ENCODE peak calls at places on chromosome X, in ten cellular contexts. C is progenitor cell of endocrine pancreas, P is RPMI7951, Z is AG10803, V is occipital lobe, L is esophagus muscularis mucosa, Q is T-cell, T is NCI-H1105, K is ELR, J is AG04450. Y is an unnamed sample.

GRCh38 chrX:131802836-131803626 is 220.1 kb upstream of the STK26 start:
- DNase-seq in Z (no peak), V (no peak), J (no peak), P (peak), Q (no peak), L (no peak), T (peak), K (no peak), C (no peak), Y (no peak)

GRCh38 chrX:136250191-136251041 is 784 bp downstream of the MAP7D3 start:
- DNase-seq in J (no peak), C (no peak), K (peak), P (peak), T (no peak), V (no peak), Z (no peak), Q (no peak), L (no peak), Y (peak)

GRCh38 chrX:19566359-19567141 is 51.2 kb upstream of the MAP3K15 start:
- DNase-seq in Z (peak), J (peak), Q (peak), L (no peak), C (no peak), K (peak), T (no peak), P (no peak), V (no peak), Y (no peak)

GRCh38 chrX:28303486-28303885 is 283.8 kb upstream of the IL1RAPL1 start:
- DNase-seq in V (no peak), T (no peak), L (no peak), P (no peak), J (no peak), Z (no peak), Q (no peak), C (no peak), K (no peak), Y (peak)

GRCh38 chrX:154797006-154797405 is 8.3 kb downstream of the MPP1 start:
- DNase-seq in T (no peak), K (peak), L (no peak), P (no peak), J (no peak), Q (no peak), V (no peak), Z (no peak), C (no peak), Y (peak)

GRCh38 chrX:39766882-39767281 is 330.9 kb downstream of the BCOR start:
- DNase-seq in L (no peak), Z (no peak), V (no peak), T (no peak), C (no peak), K (no peak), P (peak), J (no peak), Q (no peak), Y (no peak)

GRCh38 chrX:86148024-86148511 is at the start of gene DACH2:
- DNase-seq in J (peak), Z (peak), L (no peak), C (peak), K (peak), T (no peak), Q (peak), V (peak), P (peak), Y (peak)

GRCh38 chrX:67693928-67694327 is 150.1 kb downstream of the AR start:
- DNase-seq in C (no peak), Q (no peak), L (no peak), K (peak), J (no peak), T (no peak), V (no peak), P (peak), Z (peak), Y (peak)

GRCh38 chrX:68440940-68441339 is 7.6 kb upstream of the OPHN1 start:
- DNase-seq in P (peak), J (no peak), V (no peak), Q (no peak), L (no peak), T (peak), Z (peak), C (no peak), K (peak), Y (peak)

GRCh38 chrX:42714981-42715688 is 62.8 kb downstream of the PPP1R2C start:
- DNase-seq in K (no peak), C (peak), V (peak), Q (peak), T (peak), Z (no peak), L (no peak), J (no peak), P (no peak), Y (peak)

GRCh38 chrX:123338240-123338639 is 154.2 kb downstream of the GRIA3 start:
- DNase-seq in Z (peak), C (no peak), L (no peak), J (no peak), V (no peak), P (no peak), T (no peak), K (no peak), Q (no peak), Y (no peak)

GRCh38 chrX:153681175-153681574 is 6.6 kb upstream of the SLC6A8 start:
- DNase-seq in L (no peak), J (no peak), C (no peak), V (no peak), Z (no peak), P (no peak), Q (no peak), K (no peak), T (no peak), Y (no peak)

GRCh38 chrX:45851434-45851991 is 650.8 kb upstream of the DIPK2B start:
- DNase-seq in C (peak), L (no peak), T (peak), Z (peak), P (peak), V (no peak), J (no peak), K (peak), Q (peak), Y (no peak)